ENCODE peak calls at places on chromosome 19, in six cellular contexts. W, G, X, R, A and O are unnamed samples.

GRCh38 chr19:3403489-3404323 is 37.3 kb downstream of the NFIC start:
- DNase-seq in W (peak), G (no peak), X (peak), R (no peak), A (no peak), O (no peak)

GRCh38 chr19:17078038-17078919 is 2.7 kb downstream of the MYO9B start:
- DNase-seq in W (no peak), G (no peak), X (no peak), R (no peak), A (no peak), O (no peak)

GRCh38 chr19:46648961-46649960 is 11.7 kb downstream of the DACT3 start:
- DNase-seq in W (no peak), G (no peak), X (no peak), R (no peak), A (no peak), O (no peak)

GRCh38 chr19:38304866-38305429 is 897 bp downstream of the C19orf33 start:
- DNase-seq in W (peak), G (peak), X (peak), R (no peak), A (peak), O (no peak)

GRCh38 chr19:7257148-7258041 is 36.8 kb downstream of the INSR start:
- DNase-seq in W (peak), G (no peak), X (no peak), R (no peak), A (no peak), O (no peak)

GRCh38 chr19:17145546-17146497 is 69.3 kb upstream of the USE1 start:
- DNase-seq in W (no peak), G (no peak), X (no peak), R (no peak), A (no peak), O (no peak)

GRCh38 chr19:48329167-48329891 is 4.0 kb downstream of the EMP3 start:
- DNase-seq in W (peak), G (no peak), X (no peak), R (no peak), A (no peak), O (peak)

GRCh38 chr19:39969266-39969665 is 1.7 kb upstream of the PSMC4 start:
- DNase-seq in W (no peak), G (no peak), X (no peak), R (no peak), A (no peak), O (no peak)

GRCh38 chr19:33393286-33394005 is 19.9 kb downstream of the CEBPG start:
- DNase-seq in W (no peak), G (no peak), X (peak), R (no peak), A (no peak), O (no peak)

GRCh38 chr19:5166262-5166661 is 174.3 kb downstream of the PTPRS start:
- DNase-seq in W (no peak), G (no peak), X (no peak), R (no peak), A (peak), O (no peak)

GRCh38 chr19:31264379-31264778 is 84.9 kb downstream of the TSHZ3 start:
- DNase-seq in W (no peak), G (no peak), X (no peak), R (no peak), A (no peak), O (no peak)

GRCh38 chr19:10368101-10368803 is 12.1 kb downstream of the TYK2 start:
- DNase-seq in W (no peak), G (no peak), X (no peak), R (no peak), A (no peak), O (peak)

GRCh38 chr19:4319067-4319718 is 14.8 kb downstream of the FSD1 start:
- DNase-seq in W (no peak), G (no peak), X (no peak), R (no peak), A (no peak), O (no peak)

GRCh38 chr19:50269653-50270052 is 59.5 kb downstream of the KCNC3 start:
- DNase-seq in W (no peak), G (no peak), X (no peak), R (no peak), A (no peak), O (no peak)

GRCh38 chr19:41578886-41579285 is 2.9 kb downstream of the CEACAM21 start:
- DNase-seq in W (no peak), G (no peak), X (no peak), R (no peak), A (no peak), O (no peak)

GRCh38 chr19:48351341-48351752 is 12.4 kb downstream of the TMEM143 start:
- DNase-seq in W (peak), G (no peak), X (peak), R (no peak), A (peak), O (peak)

GRCh38 chr19:17488593-17489391 is 18.5 kb downstream of the SLC27A1 start:
- DNase-seq in W (peak), G (peak), X (peak), R (peak), A (no peak), O (peak)

GRCh38 chr19:54937926-54938325 is 9.4 kb downstream of the NLRP7 start:
- DNase-seq in W (no peak), G (no peak), X (no peak), R (no peak), A (no peak), O (peak)

GRCh38 chr19:3179739-3180293 is 1.2 kb downstream of the S1PR4 start:
- DNase-seq in W (no peak), G (no peak), X (no peak), R (peak), A (no peak), O (peak)

GRCh38 chr19:47124937-47125668 is 5.5 kb upstream of the SAE1 start:
- DNase-seq in W (peak), G (no peak), X (no peak), R (no peak), A (peak), O (peak)

GRCh38 chr19:36837902-36838783 is at the start of gene ZNF790:
- DNase-seq in W (peak), G (no peak), X (peak), R (peak), A (peak), O (peak)

GRCh38 chr19:48342414-48342738 is 17.0 kb downstream of the EMP3 start:
- DNase-seq in W (no peak), G (no peak), X (no peak), R (no peak), A (no peak), O (no peak)

GRCh38 chr19:3670258-3670795 is 29.9 kb downstream of the PIP5K1C start:
- DNase-seq in W (peak), G (no peak), X (peak), R (no peak), A (no peak), O (no peak)

GRCh38 chr19:32223595-32224370 is 121.6 kb upstream of the ZNF507 start:
- DNase-seq in W (no peak), G (no peak), X (no peak), R (no peak), A (no peak), O (no peak)

GRCh38 chr19:9792191-9793050 is 23.9 kb upstream of the ZNF846 start:
- DNase-seq in W (peak), G (peak), X (peak), R (peak), A (peak), O (peak)

GRCh38 chr19:18340990-18341868 is 831 bp downstream of the PGPEP1 start:
- DNase-seq in W (peak), G (no peak), X (peak), R (no peak), A (no peak), O (peak)

GRCh38 chr19:17778621-17779280 is 16.2 kb upstream of the B3GNT3 start:
- DNase-seq in W (no peak), G (no peak), X (no peak), R (no peak), A (no peak), O (no peak)

GRCh38 chr19:41887711-41888382 is 4.9 kb downstream of the ARHGEF1 start:
- DNase-seq in W (peak), G (peak), X (no peak), R (no peak), A (no peak), O (peak)

GRCh38 chr19:10835754-10836477 is at the start of gene TMED1:
- DNase-seq in W (peak), G (peak), X (peak), R (peak), A (peak), O (peak)

GRCh38 chr19:38384209-38385027 is 3.4 kb downstream of the GGN start:
- DNase-seq in W (no peak), G (no peak), X (no peak), R (no peak), A (peak), O (no peak)

GRCh38 chr19:58305065-58305931 is at the start of gene ERVK3-1:
- DNase-seq in W (peak), G (peak), X (peak), R (peak), A (peak), O (peak)

GRCh38 chr19:32642771-32643170 is 32.2 kb downstream of the ANKRD27 start:
- DNase-seq in W (no peak), G (no peak), X (no peak), R (no peak), A (no peak), O (no peak)

DNA sequence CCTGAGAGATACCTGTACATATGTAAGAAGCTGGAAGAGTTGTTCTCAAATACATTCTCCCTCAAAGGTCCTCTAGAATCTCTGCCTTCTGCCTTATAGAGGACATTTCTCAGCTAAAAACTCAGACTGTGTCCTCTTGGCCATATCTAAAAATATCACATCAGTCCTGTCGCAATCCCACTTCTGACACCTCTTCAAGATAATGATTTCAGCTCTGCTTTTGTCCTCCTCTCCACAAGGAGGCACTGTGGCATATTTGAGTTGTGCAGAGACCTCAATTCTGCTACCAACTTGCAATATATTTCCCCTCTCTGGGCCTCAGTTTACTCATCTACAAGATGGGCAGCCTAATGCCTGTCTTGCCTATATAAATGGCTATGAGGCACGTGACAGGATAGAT is 16.6 kb downstream of the ADAMTS10 start:
- DNase-seq in W (no peak), G (no peak), X (no peak), R (no peak), A (no peak), O (no peak)
- TF ChIP-seq CTCF in W (no peak), G (peak), X (peak), R (peak), A (peak), O (no peak)

GRCh38 chr19:1945899-1946298 is 4.9 kb downstream of the CSNK1G2 start:
- DNase-seq in W (peak), G (no peak), X (no peak), R (peak), A (peak), O (no peak)
- TF ChIP-seq CTCF in W (peak), G (peak), X (peak), R (peak), A (peak), O (peak)

GRCh38 chr19:43652546-43652874 is 12.9 kb upstream of the CADM4 start:
- DNase-seq in W (no peak), G (no peak), X (no peak), R (no peak), A (no peak), O (no peak)
- TF ChIP-seq CTCF in W (no peak), G (no peak), X (peak), R (no peak), A (no peak), O (no peak)

DNA sequence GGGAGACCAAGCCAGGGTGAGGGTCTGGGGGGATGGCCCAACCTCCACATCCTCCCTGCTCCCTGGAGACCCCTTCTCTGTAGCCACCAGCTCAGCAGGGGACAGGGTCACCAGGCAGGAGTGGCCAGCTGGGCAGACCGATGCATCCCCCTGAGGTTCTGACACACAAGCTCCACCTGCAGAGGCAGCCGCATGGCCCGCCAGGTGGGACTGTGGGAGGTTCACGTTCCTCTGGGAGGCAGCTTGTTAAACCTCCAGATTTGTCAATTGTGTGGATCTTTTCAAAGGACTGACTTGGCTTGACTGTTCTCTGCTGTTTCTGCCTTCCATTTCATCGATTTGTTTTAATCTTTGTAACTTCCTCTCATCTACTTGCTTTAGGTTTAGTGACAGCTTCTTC is 8.1 kb downstream of the POLRMT start:
- DNase-seq in W (no peak), G (no peak), X (no peak), R (no peak), A (no peak), O (no peak)
- TF ChIP-seq CTCF in W (no peak), G (no peak), X (no peak), R (no peak), A (no peak), O (no peak)

DNA sequence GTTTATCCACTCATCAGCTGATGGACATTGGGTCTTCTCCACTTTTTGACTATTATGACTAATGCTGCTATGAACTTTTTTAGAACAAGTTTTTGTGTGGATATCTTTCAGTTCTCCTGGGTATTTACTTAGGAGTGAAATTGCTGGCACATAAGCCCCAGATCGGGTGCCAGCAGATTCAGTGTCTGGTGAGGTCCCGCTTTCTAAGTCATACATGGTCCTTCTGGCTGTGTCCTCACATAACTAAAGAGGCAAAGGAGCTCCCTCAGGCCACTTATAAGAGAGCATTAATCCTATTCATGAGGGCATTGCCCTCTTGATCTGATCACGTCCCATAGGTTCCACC is 600 bp upstream of the ZNF226 start:
- DNase-seq in W (no peak), G (no peak), X (no peak), R (no peak), A (no peak), O (no peak)
- TF ChIP-seq CTCF in W (no peak), G (no peak), X (no peak), R (no peak), A (no peak), O (no peak)

DNA sequence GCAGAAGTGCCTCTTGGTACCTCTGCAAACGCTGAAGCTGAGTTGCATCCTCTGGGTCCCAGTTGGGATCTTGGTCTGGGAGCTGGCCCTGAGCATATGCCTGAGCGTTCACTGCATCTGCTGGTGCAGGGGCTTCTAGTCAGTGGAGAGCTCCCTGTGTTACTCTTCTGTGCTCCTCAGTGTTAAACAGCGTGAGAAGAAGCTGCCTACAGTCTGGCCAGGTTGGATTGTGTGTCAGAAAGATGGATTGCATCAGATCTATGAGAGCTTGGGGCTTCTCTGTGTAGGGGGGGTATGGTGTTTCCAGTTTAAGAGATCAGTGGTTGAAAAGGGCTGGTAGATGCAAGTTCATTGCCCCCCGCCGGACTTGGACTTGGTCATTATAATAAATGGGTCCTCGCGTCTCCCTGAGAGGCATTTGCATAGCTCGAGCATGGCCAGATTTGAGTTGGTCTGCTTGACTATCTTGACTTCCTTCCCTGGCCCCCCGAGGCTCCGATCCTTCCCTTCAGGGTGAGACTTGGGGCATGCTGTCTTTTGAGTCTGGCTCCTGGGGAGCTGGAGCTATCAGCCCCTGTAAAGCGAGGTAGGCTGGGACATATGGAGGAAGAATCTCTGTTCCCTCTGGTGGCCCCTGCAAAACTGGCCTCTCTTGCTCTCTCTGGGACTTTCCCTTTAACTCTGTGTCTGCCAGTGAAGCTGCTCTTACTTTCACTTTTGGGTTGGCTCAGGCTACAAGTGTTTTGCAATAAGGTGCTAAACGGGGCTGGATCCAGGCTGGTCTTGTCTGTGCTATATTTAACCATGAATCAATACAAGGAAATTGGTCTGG is 52.9 kb downstream of the OR10H4 start:
- DNase-seq in W (peak), G (no peak), X (no peak), R (peak), A (no peak), O (peak)
- TF ChIP-seq CTCF in W (no peak), G (no peak), X (no peak), R (no peak), A (no peak), O (no peak)

DNA sequence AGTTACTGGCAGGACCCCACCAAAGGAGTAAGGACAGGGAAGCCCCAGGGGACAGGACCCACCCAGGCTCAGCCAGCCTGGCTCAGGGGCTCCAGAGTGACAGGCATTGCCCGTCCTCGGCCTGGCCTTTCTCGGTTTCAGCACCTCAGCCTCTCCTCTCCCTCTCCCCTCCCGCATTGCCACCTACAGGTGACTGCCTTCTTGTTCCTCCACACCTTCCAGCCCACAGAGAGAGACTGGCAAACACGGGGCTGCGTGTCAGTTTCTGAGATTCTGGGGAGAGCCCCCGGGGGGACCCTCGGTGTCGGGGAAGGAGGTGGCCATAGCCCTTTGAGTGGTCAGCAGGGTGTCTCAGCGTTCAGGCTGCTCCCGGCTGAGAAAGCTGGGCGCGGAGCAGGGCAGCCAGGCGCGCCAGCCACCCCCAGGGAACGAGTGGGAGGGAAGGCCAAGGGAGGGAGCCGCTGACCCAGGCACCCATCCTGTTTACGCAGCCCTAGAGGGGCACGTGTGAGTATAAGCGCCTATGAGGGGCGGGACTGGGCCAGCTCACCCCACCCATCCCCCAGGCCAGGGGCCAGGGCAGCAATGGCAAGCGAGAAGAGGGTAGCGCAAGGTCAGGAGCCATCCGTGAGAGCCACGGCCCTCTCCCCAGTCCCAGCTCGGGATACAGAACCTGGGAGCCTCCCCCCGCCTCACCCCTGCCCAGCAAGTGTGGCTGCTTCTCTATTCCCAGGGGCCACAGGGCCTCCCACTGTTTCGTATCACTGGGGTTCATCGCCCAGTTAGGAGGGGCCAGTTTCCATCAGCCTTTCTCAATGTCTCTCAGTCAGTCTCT is 743 bp upstream of the DMKN start:
- DNase-seq in W (no peak), G (no peak), X (no peak), R (no peak), A (no peak), O (no peak)
- TF ChIP-seq CTCF in W (no peak), G (peak), X (no peak), R (no peak), A (no peak), O (no peak)

DNA sequence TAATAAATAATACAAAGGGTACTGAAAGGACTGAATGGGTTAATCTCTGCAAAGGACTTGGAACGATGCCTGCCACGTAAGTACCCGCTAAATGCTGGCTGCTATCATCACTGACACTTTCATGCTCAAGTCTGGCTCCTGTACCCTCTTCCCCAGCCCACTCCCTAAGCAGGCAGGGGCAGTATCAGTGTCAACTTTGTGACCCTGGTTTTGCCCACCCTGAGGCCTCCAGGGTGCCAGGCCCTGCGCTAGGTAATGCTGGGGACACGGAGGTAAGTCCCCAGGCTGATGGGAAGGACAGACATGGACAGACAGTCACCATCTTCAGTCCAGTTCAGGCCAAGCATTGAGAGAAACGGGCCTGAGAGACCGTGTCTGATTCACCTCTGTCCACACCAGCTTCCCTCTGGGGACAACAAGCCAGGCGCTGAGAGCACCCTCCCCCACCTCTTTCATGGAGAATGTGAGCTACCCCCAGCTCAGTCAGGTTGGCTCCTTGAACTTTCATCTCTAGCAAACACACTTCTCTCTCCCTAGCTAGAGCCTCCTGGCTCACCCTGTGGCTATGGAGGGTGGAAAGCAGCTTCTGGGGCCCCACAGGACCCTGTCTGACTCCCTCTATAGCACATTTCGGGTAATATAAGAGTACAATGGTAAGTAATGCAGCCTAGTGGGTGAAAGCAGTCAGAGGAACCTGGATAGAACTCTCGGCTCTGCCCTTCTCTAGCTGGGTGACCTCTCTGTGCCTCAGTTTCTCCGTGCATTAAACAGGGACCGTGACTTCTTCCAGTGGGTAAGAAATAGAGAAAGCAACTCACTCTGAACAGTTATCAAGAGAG is 758 bp downstream of the ETFB start:
- DNase-seq in W (peak), G (no peak), X (no peak), R (no peak), A (no peak), O (no peak)
- TF ChIP-seq CTCF in W (no peak), G (no peak), X (no peak), R (no peak), A (no peak), O (no peak)